ENCODE peak calls at places on chromosomes 12 and 14, in five cellular contexts. N is GM23248, F is sigmoid colon, Y is heart right ventricle, P is neural progenitor cell. J is an unnamed sample.

GRCh38 chr14:69982220-69982795 is 103.1 kb downstream of the SMOC1 start:
- DNase-seq in F (no peak), N (no peak), P (no peak), Y (no peak), J (no peak)

GRCh38 chr14:21874946-21875345 is 201.3 kb upstream of the OR4E1 start:
- DNase-seq in P (no peak), F (no peak), N (no peak), Y (no peak), J (no peak)

GRCh38 chr12:75086086-75087038 is 123.3 kb downstream of the KCNC2 start:
- DNase-seq in N (peak; percentile 82), Y (no peak), P (no peak), F (no peak), J (no peak)

GRCh38 chr12:107223816-107224215 is 130.5 kb upstream of the CRY1 start:
- DNase-seq in P (no peak), N (peak; percentile 54), Y (no peak), F (no peak), J (no peak)

GRCh38 chr12:55067701-55068100 is 47.9 kb downstream of the NEUROD4 start:
- DNase-seq in Y (no peak), F (no peak), P (peak; percentile 15), N (no peak), J (no peak)

GRCh38 chr12:132367852-132368251 is 38.5 kb upstream of the GALNT9 start:
- DNase-seq in Y (no peak), N (no peak), P (no peak), F (peak; percentile 48), J (peak; percentile 40)

GRCh38 chr14:74475678-74476077 is 17.4 kb downstream of the NPC2 start:
- DNase-seq in F (no peak), N (peak; percentile 93), P (no peak), Y (no peak), J (no peak)

GRCh38 chr12:123892853-123893252 is 79.8 kb downstream of the CCDC92 start:
- DNase-seq in Y (no peak), F (peak; percentile 40), P (no peak), N (no peak), J (no peak)

GRCh38 chr12:11273449-11273848 is 3.9 kb upstream of the PRB3 start:
- DNase-seq in P (no peak), Y (no peak), N (no peak), F (no peak), J (no peak)

GRCh38 chr12:34346372-34347034 is 324.2 kb downstream of the ALG10 start:
- DNase-seq in F (no peak), P (no peak), N (no peak), Y (no peak), J (no peak)
- H3K9me3 ChIP-seq in F (no peaks in the 10 kb centered on the region), P (no peaks in the 10 kb centered on the region), N (no peaks in the 10 kb centered on the region), Y (peaks cover 18% of the 10 kb centered on the region), J (no peaks in the 10 kb centered on the region)

DNA sequence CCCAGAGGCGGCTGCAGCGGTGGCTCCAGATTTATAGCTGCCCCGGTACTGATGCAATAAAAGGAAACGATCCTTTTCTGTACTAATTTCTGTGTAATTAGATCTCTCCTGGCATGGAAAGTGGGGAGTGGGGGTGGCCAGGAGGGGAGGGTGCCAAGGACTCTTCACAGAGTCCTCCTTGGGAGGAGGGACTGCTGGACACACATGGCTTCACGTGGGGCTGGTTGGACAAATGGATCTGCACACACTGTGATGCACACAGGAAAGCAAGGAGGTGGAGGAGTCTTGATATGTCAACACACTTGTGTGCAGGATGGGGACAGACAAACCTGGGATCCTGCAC is 23.8 kb upstream of the ATP5MC2 start:
- DNase-seq in P (no peak), N (no peak), F (no peak), Y (no peak), J (no peak)
- H3K27me3 ChIP-seq in P (peaks cover 100% of the 10 kb centered on the region), N (peaks cover 46% of the 10 kb centered on the region), F (peaks cover 77% of the 10 kb centered on the region), Y (peaks cover 54% of the 10 kb centered on the region), J (peaks cover 75% of the 10 kb centered on the region)

DNA sequence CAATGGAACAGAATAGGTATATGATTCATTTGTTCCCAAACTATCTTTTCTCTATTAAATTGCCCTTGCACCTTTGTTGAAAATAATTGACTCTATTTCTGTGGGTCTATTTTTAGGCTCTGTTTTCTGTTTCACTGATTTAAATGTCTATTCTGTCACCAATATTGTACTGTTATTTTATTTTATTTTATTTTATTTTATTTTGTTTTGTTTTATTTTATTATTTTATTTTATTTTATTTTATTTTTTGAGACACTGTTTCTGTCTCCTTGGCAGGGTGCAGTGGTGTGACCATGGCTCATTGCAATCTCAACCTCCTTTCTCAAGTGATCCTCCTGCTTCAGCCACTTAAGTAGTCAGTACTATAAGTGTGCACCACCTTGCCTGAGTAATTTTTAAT is 34.9 kb downstream of the OR4N2 start:
- DNase-seq in Y (no peak), N (no peak), F (no peak), P (no peak), J (no peak)
- H3K9me3 ChIP-seq in Y (peaks cover 54% of the 10 kb centered on the region), N (no peaks in the 10 kb centered on the region), F (no peaks in the 10 kb centered on the region), P (peaks cover 87% of the 10 kb centered on the region), J (no peaks in the 10 kb centered on the region)

DNA sequence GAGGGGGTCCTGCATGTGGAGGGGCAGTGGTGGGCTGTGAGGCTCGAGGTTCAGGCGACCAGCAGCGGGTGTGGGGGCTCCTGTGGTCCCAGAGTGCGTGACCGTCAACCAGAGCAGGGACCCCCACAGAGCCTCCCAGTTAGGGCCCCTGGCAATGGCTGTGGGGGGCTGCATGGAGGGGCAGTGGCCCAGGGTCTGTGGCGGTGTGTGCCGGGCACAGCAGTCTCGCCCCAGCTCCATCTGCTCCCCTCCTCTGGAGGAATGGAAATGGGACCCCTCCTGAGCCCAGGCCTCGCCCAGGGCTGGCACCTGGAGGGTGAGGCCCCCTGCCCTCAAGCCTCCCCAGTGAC is 210.8 kb upstream of the C14orf180 start:
- DNase-seq in N (no peak), F (no peak), P (no peak), Y (peak; percentile 5), J (peak; percentile 30)
- H3K27me3 ChIP-seq in N (no peaks in the 10 kb centered on the region), F (no peaks in the 10 kb centered on the region), P (no peaks in the 10 kb centered on the region), Y (peaks cover 10% of the 10 kb centered on the region), J (peaks cover 22% of the 10 kb centered on the region)

DNA sequence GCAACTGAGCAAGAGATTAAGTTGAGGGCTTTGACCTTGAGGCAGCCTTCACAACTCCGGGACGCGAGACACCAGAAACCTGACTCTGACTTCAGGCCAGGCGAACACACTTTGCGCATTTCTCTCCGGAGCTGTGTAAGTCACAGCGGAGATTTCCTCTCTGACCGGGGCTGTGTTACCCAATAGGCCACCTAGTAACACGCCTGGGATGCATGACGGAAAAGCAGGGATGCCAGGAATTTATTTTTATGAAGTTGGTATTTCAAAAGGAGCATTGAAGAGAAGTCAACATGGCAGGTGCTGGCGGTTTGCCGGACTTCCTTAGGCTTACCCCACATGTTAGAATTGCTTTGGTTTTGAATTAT is 23.8 kb downstream of the FZD10 start:
- DNase-seq in N (no peak), F (no peak), P (no peak), Y (no peak), J (no peak)
- H3K9me3 ChIP-seq in N (no peaks in the 10 kb centered on the region), F (no peaks in the 10 kb centered on the region), P (no peaks in the 10 kb centered on the region), Y (peaks cover 12% of the 10 kb centered on the region), J (no peaks in the 10 kb centered on the region)